ENCODE peak calls at places on chromosomes 4 and X, in six cellular contexts. One of them, this sample, is unnamed.

GRCh38 chrX:22349116-22349515 is 76.4 kb downstream of the CBLL2 start:
- DNase-seq in fibroblast of mammary gland: peak
- DNase-seq in neural crest cell: no peak
- DNase-seq in fibroblast of lung: no peak
- DNase-seq in upper lobe of left lung: no peak
- DNase-seq in brain microvascular endothelial cell: no peak
- DNase-seq in this sample: no peak

GRCh38 chr4:16187455-16187854 is 38.8 kb downstream of the TAPT1 start:
- DNase-seq in fibroblast of mammary gland: no peak
- DNase-seq in neural crest cell: no peak
- DNase-seq in fibroblast of lung: peak
- DNase-seq in upper lobe of left lung: no peak
- DNase-seq in brain microvascular endothelial cell: no peak
- DNase-seq in this sample: no peak

GRCh38 chr4:2069161-2069971 is 10.2 kb downstream of the NAT8L start:
- DNase-seq in fibroblast of mammary gland: no peak
- DNase-seq in neural crest cell: no peak
- DNase-seq in fibroblast of lung: no peak
- DNase-seq in upper lobe of left lung: peak
- DNase-seq in brain microvascular endothelial cell: no peak
- DNase-seq in this sample: no peak

GRCh38 chr4:156635046-156635445 is 336.6 kb downstream of the PDGFC start:
- DNase-seq in fibroblast of mammary gland: no peak
- DNase-seq in neural crest cell: no peak
- DNase-seq in fibroblast of lung: peak
- DNase-seq in upper lobe of left lung: no peak
- DNase-seq in brain microvascular endothelial cell: peak
- DNase-seq in this sample: no peak

GRCh38 chr4:30103455-30103854 is 616.7 kb upstream of the PCDH7 start:
- DNase-seq in fibroblast of mammary gland: peak
- DNase-seq in neural crest cell: no peak
- DNase-seq in fibroblast of lung: peak
- DNase-seq in upper lobe of left lung: no peak
- DNase-seq in brain microvascular endothelial cell: no peak
- DNase-seq in this sample: no peak

GRCh38 chr4:14827111-14827510 is 175.2 kb upstream of the CPEB2 start:
- DNase-seq in fibroblast of mammary gland: peak
- DNase-seq in neural crest cell: no peak
- DNase-seq in fibroblast of lung: peak
- DNase-seq in upper lobe of left lung: peak
- DNase-seq in brain microvascular endothelial cell: no peak
- DNase-seq in this sample: no peak

GRCh38 chr4:23811045-23811620 is 78.7 kb downstream of the PPARGC1A start:
- DNase-seq in fibroblast of mammary gland: peak
- DNase-seq in neural crest cell: no peak
- DNase-seq in fibroblast of lung: peak
- DNase-seq in upper lobe of left lung: no peak
- DNase-seq in brain microvascular endothelial cell: no peak
- DNase-seq in this sample: no peak

GRCh38 chrX:133655262-133655913 is 240.1 kb upstream of the GPC4 start:
- DNase-seq in fibroblast of mammary gland: peak
- DNase-seq in neural crest cell: no peak
- DNase-seq in fibroblast of lung: peak
- DNase-seq in upper lobe of left lung: no peak
- DNase-seq in brain microvascular endothelial cell: no peak
- DNase-seq in this sample: no peak

GRCh38 chr4:91471280-91471679 is 832.5 kb upstream of the GRID2 start:
- DNase-seq in fibroblast of mammary gland: no peak
- DNase-seq in neural crest cell: no peak
- DNase-seq in fibroblast of lung: no peak
- DNase-seq in upper lobe of left lung: no peak
- DNase-seq in brain microvascular endothelial cell: no peak
- DNase-seq in this sample: no peak

GRCh38 chrX:16023790-16024734 is 99.3 kb upstream of the GRPR start:
- DNase-seq in fibroblast of mammary gland: peak
- DNase-seq in neural crest cell: no peak
- DNase-seq in fibroblast of lung: peak
- DNase-seq in upper lobe of left lung: no peak
- DNase-seq in brain microvascular endothelial cell: peak
- DNase-seq in this sample: no peak

GRCh38 chr4:102511830-102512605 is 10.9 kb downstream of the NFKB1 start:
- DNase-seq in fibroblast of mammary gland: no peak
- DNase-seq in neural crest cell: no peak
- DNase-seq in fibroblast of lung: no peak
- DNase-seq in upper lobe of left lung: no peak
- DNase-seq in brain microvascular endothelial cell: no peak
- DNase-seq in this sample: no peak

GRCh38 chrX:124736553-124737240 is 390.3 kb downstream of the SH2D1A start:
- DNase-seq in fibroblast of mammary gland: no peak
- DNase-seq in neural crest cell: no peak
- DNase-seq in fibroblast of lung: no peak
- DNase-seq in upper lobe of left lung: no peak
- DNase-seq in brain microvascular endothelial cell: no peak
- DNase-seq in this sample: no peak

GRCh38 chrX:81054904-81055303 is 146.8 kb downstream of the HMGN5 start:
- DNase-seq in fibroblast of mammary gland: no peak
- DNase-seq in neural crest cell: no peak
- DNase-seq in fibroblast of lung: no peak
- DNase-seq in upper lobe of left lung: no peak
- DNase-seq in brain microvascular endothelial cell: no peak
- DNase-seq in this sample: no peak

GRCh38 chr4:123667496-123667895 is 270.9 kb downstream of the SPRY1 start:
- DNase-seq in fibroblast of mammary gland: peak
- DNase-seq in neural crest cell: no peak
- DNase-seq in fibroblast of lung: peak
- DNase-seq in upper lobe of left lung: no peak
- DNase-seq in brain microvascular endothelial cell: peak
- DNase-seq in this sample: no peak

GRCh38 chr4:86595426-86595805 is 1.3 kb downstream of the PTPN13 start:
- DNase-seq in fibroblast of mammary gland: peak
- DNase-seq in neural crest cell: no peak
- DNase-seq in fibroblast of lung: peak
- DNase-seq in upper lobe of left lung: no peak
- DNase-seq in brain microvascular endothelial cell: peak
- DNase-seq in this sample: no peak

GRCh38 chr4:133997440-133997839 is 204.1 kb downstream of the PABPC4L start:
- DNase-seq in fibroblast of mammary gland: peak
- DNase-seq in neural crest cell: no peak
- DNase-seq in fibroblast of lung: peak
- DNase-seq in upper lobe of left lung: no peak
- DNase-seq in brain microvascular endothelial cell: no peak
- DNase-seq in this sample: no peak

GRCh38 chr4:106546380-106546779 is 177.8 kb upstream of the GIMD1 start:
- DNase-seq in fibroblast of mammary gland: no peak
- DNase-seq in neural crest cell: no peak
- DNase-seq in fibroblast of lung: no peak
- DNase-seq in upper lobe of left lung: no peak
- DNase-seq in brain microvascular endothelial cell: no peak
- DNase-seq in this sample: no peak

GRCh38 chr4:180665994-180666818 is 1577.0 kb upstream of the TENM3 start:
- DNase-seq in fibroblast of mammary gland: peak
- DNase-seq in neural crest cell: peak
- DNase-seq in fibroblast of lung: peak
- DNase-seq in upper lobe of left lung: no peak
- DNase-seq in brain microvascular endothelial cell: peak
- DNase-seq in this sample: no peak

GRCh38 chr4:118282692-118283091 is 70.1 kb downstream of the PRSS12 start:
- DNase-seq in fibroblast of mammary gland: peak
- DNase-seq in neural crest cell: no peak
- DNase-seq in fibroblast of lung: peak
- DNase-seq in upper lobe of left lung: no peak
- DNase-seq in brain microvascular endothelial cell: peak
- DNase-seq in this sample: no peak

GRCh38 chr4:38322709-38323108 is 341.3 kb upstream of the KLF3 start:
- DNase-seq in fibroblast of mammary gland: peak
- DNase-seq in neural crest cell: no peak
- DNase-seq in fibroblast of lung: peak
- DNase-seq in upper lobe of left lung: no peak
- DNase-seq in brain microvascular endothelial cell: peak
- DNase-seq in this sample: no peak

GRCh38 chr4:169716677-169717076 is 41.1 kb downstream of the HPF1 start:
- DNase-seq in fibroblast of mammary gland: peak
- DNase-seq in neural crest cell: no peak
- DNase-seq in fibroblast of lung: peak
- DNase-seq in upper lobe of left lung: no peak
- DNase-seq in brain microvascular endothelial cell: peak
- DNase-seq in this sample: no peak

GRCh38 chr4:14176613-14177012 is 549.1 kb upstream of the BOD1L1 start:
- DNase-seq in fibroblast of mammary gland: peak
- DNase-seq in neural crest cell: no peak
- DNase-seq in fibroblast of lung: no peak
- DNase-seq in upper lobe of left lung: no peak
- DNase-seq in brain microvascular endothelial cell: no peak
- DNase-seq in this sample: no peak

GRCh38 chr4:186190456-186191265 is 706 bp upstream of the CYP4V2 start:
- DNase-seq in fibroblast of mammary gland: peak
- DNase-seq in neural crest cell: no peak
- DNase-seq in fibroblast of lung: peak
- DNase-seq in upper lobe of left lung: no peak
- DNase-seq in brain microvascular endothelial cell: no peak
- DNase-seq in this sample: no peak

GRCh38 chr4:102578819-102579218 is 77.7 kb downstream of the NFKB1 start:
- DNase-seq in fibroblast of mammary gland: no peak
- DNase-seq in neural crest cell: no peak
- DNase-seq in fibroblast of lung: no peak
- DNase-seq in upper lobe of left lung: no peak
- DNase-seq in brain microvascular endothelial cell: no peak
- DNase-seq in this sample: no peak

GRCh38 chr4:54359919-54360650 is 131.0 kb downstream of the PDGFRA start:
- DNase-seq in fibroblast of mammary gland: no peak
- DNase-seq in neural crest cell: no peak
- DNase-seq in fibroblast of lung: no peak
- DNase-seq in upper lobe of left lung: no peak
- DNase-seq in brain microvascular endothelial cell: no peak
- DNase-seq in this sample: no peak

GRCh38 chr4:174192943-174193342 is 90.5 kb downstream of the FBXO8 start:
- DNase-seq in fibroblast of mammary gland: no peak
- DNase-seq in neural crest cell: no peak
- DNase-seq in fibroblast of lung: no peak
- DNase-seq in upper lobe of left lung: no peak
- DNase-seq in brain microvascular endothelial cell: no peak
- DNase-seq in this sample: no peak
- TF ChIP-seq CTCF in fibroblast of mammary gland: no peak
- TF ChIP-seq CTCF in neural crest cell: no peak
- TF ChIP-seq CTCF in fibroblast of lung: no peak
- TF ChIP-seq CTCF in upper lobe of left lung: no peak
- TF ChIP-seq CTCF in brain microvascular endothelial cell: no peak
- TF ChIP-seq CTCF in this sample: no peak

GRCh38 chrX:70445197-70445656 is 592 bp downstream of the DLG3 start:
- DNase-seq in fibroblast of mammary gland: no peak
- DNase-seq in neural crest cell: no peak
- DNase-seq in fibroblast of lung: no peak
- DNase-seq in upper lobe of left lung: peak
- DNase-seq in brain microvascular endothelial cell: no peak
- DNase-seq in this sample: no peak
- TF ChIP-seq CTCF in fibroblast of mammary gland: no peak
- TF ChIP-seq CTCF in neural crest cell: no peak
- TF ChIP-seq CTCF in fibroblast of lung: no peak
- TF ChIP-seq CTCF in upper lobe of left lung: no peak
- TF ChIP-seq CTCF in brain microvascular endothelial cell: no peak
- TF ChIP-seq CTCF in this sample: no peak

GRCh38 chrX:131675596-131676194 is 131.8 kb downstream of the OR13H1 start:
- DNase-seq in fibroblast of mammary gland: peak
- DNase-seq in neural crest cell: no peak
- DNase-seq in fibroblast of lung: peak
- DNase-seq in upper lobe of left lung: no peak
- DNase-seq in brain microvascular endothelial cell: peak
- DNase-seq in this sample: no peak

DNA sequence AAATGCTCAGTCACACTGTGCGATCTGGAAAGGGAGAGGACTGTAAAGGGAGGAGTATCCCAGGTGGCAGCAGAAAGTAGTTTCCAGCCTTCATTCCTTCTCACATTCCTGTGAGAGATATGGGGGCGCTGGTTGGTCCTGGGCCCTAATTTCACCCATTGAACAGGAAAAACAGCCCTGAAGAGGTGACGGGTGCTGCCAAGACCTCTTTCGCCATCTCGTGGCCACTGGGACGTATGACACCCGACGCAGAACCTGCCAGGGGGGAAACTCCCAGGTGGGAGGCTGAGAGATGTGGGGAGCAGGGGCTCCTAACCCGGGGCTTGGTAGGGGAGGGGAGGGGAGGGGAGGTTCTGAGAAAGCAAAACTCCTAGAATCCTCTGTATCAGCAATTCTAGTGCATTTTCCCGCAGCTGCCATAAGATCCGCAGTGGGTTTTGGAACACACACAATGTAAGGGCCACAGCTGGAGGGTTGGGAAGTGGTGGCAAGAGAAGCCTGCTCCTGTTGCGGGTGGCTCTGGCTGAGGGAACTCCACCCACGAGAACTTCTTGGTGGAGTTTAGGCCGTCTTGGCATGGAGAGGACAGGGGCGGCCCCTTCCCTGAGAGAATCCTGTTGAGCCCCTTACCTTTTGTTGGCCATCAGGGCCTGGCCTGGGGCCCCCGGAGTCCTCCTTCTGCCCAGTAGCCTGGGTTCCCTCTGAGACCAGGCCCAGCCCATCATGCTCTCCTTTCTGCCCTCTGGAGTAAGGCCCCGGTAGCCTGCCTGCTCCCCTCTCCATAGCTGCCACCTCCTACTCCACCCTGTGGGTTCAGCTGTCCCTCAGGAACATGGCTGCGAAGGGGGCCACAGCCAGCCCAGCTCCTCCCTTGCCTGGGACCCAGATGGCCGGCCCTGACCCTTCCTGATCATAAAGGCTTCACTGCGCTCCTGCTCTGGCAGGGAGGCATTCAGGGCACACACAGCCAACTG is 134.1 kb downstream of the OR13H1 start:
- DNase-seq in fibroblast of mammary gland: peak
- DNase-seq in neural crest cell: peak
- DNase-seq in fibroblast of lung: peak
- DNase-seq in upper lobe of left lung: peak
- DNase-seq in brain microvascular endothelial cell: peak
- DNase-seq in this sample: no peak
- TF ChIP-seq CTCF in fibroblast of mammary gland: peak
- TF ChIP-seq CTCF in neural crest cell: peak
- TF ChIP-seq CTCF in fibroblast of lung: peak
- TF ChIP-seq CTCF in upper lobe of left lung: peak
- TF ChIP-seq CTCF in brain microvascular endothelial cell: peak
- TF ChIP-seq CTCF in this sample: peak

DNA sequence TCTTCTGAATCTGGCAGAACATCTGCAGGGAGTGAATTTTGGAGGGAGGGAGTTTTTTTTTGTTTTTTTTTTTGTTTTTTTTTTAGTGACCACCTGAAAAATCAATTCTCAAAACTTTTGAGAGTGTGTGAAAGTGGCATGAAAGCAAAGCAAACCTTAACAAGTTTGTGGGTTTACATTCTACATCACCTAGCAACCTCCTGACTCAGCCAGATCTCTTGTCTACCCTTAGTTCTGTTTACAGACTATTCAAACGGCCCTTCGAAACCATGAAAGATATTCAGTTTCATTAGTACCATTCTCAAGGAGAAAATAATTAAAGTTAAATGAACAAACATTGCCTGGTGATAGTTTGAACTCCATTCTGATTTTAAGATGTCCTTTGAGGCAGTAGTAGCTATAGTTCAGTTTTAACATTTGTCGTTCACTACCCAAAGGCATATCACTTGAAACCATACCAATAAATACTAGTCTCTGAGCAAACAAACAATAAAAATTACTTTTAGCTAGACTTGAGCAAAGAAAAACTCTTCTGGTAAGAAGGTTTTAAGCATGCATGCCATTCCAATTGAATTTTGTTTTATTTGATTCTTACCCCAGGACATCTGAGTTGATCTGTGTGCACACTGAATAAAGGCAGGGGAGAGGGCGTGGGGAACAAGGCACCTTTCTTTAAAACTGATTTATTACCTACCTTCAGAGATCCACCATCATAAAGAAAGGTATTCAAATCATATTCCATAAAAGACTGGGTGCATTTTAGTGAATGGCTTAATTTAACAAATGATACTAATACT is 137.7 kb downstream of the ARX start:
- DNase-seq in fibroblast of mammary gland: peak
- DNase-seq in neural crest cell: no peak
- DNase-seq in fibroblast of lung: peak
- DNase-seq in upper lobe of left lung: no peak
- DNase-seq in brain microvascular endothelial cell: no peak
- DNase-seq in this sample: no peak
- TF ChIP-seq CTCF in fibroblast of mammary gland: no peak
- TF ChIP-seq CTCF in neural crest cell: no peak
- TF ChIP-seq CTCF in fibroblast of lung: no peak
- TF ChIP-seq CTCF in upper lobe of left lung: no peak
- TF ChIP-seq CTCF in brain microvascular endothelial cell: no peak
- TF ChIP-seq CTCF in this sample: no peak